ENCODE peak calls at places on chromosomes 1 and 21, in four cellular contexts. R, M, P and E are unnamed samples.

GRCh38 chr21:32048353-32048752 is 175.5 kb downstream of the HUNK start:
- DNase-seq in R (no peak), P (no peak), M (no peak), E (no peak)

GRCh38 chr1:244302889-244303609 is 148.7 kb downstream of the ADSS2 start:
- DNase-seq in M (no peak), R (peak; percentile 54), P (no peak), E (no peak)

GRCh38 chr1:69077633-69078032 is 490.1 kb upstream of the LRRC7 start:
- DNase-seq in P (no peak), M (no peak), R (no peak), E (no peak)

GRCh38 chr1:87833158-87833557 is 504.5 kb downstream of the LMO4 start:
- DNase-seq in M (no peak), R (peak; percentile 91), P (no peak), E (no peak)

GRCh38 chr1:68339505-68339904 is 107.2 kb upstream of the WLS start:
- DNase-seq in R (peak; percentile 63), M (no peak), P (no peak), E (no peak)

GRCh38 chr1:81703352-81703735 is 97.4 kb upstream of the ADGRL2 start:
- DNase-seq in M (no peak), P (no peak), R (peak; percentile 79), E (no peak)

GRCh38 chr1:99808391-99809115 is 41.6 kb upstream of the AGL start:
- DNase-seq in M (no peak), P (no peak), R (peak; percentile 96), E (peak; percentile 69)

GRCh38 chr1:29426701-29427279 is 190.5 kb downstream of the PTPRU start:
- DNase-seq in P (no peak), R (no peak), M (no peak), E (peak; percentile 40)

GRCh38 chr1:158248771-158249170 is 5.5 kb upstream of the CD1A start:
- DNase-seq in P (no peak), R (no peak), M (no peak), E (no peak)

GRCh38 chr1:169460193-169460833 is 25.4 kb downstream of the SLC19A2 start:
- DNase-seq in M (no peak), P (no peak), R (peak; percentile 28), E (no peak)

GRCh38 chr1:150974580-150975478 is at the start of gene CERS2:
- DNase-seq in R (peak; percentile 69), P (peak; percentile 73), M (peak; percentile 84), E (peak; percentile 91)

GRCh38 chr1:185170291-185170848 is 13.4 kb downstream of the SWT1 start:
- DNase-seq in P (peak; percentile 36), M (peak; percentile 18), R (peak; percentile 67), E (no peak)

GRCh38 chr21:40120944-40121575 is 253.8 kb downstream of the PCP4 start:
- DNase-seq in R (peak; percentile 1), M (no peak), P (no peak), E (no peak)

GRCh38 chr1:105137543-105138444 is 1388.1 kb downstream of the AMY1C start:
- DNase-seq in M (no peak), P (no peak), R (no peak), E (no peak)

GRCh38 chr1:154574715-154575114 is 7.1 kb downstream of the CHRNB2 start:
- DNase-seq in P (no peak), M (no peak), R (peak; percentile 49), E (peak; percentile 54)

GRCh38 chr1:157193702-157194391 is 55.7 kb upstream of the ETV3 start:
- DNase-seq in R (peak; percentile 42), P (peak; percentile 44), M (peak; percentile 85), E (no peak)

GRCh38 chr21:42684109-42684916 is 30.9 kb downstream of the PDE9A start:
- DNase-seq in M (no peak), P (no peak), R (no peak), E (peak; percentile 77)

GRCh38 chr1:42206164-42206563 is 41.6 kb upstream of the GUCA2A start:
- DNase-seq in P (no peak), M (no peak), R (no peak), E (no peak)

GRCh38 chr1:14855278-14855677 is 256.8 kb downstream of the KAZN start:
- DNase-seq in P (no peak), M (no peak), R (no peak), E (no peak)

GRCh38 chr1:98457212-98457611 is 204.3 kb upstream of the SNX7 start:
- DNase-seq in R (no peak), M (no peak), P (no peak), E (no peak)

GRCh38 chr1:19585507-19585906 is 58.6 kb upstream of the NBL1 start:
- DNase-seq in P (no peak), R (no peak), M (no peak), E (no peak)

GRCh38 chr1:217088521-217089221 is 365.4 kb upstream of the ESRRG start:
- DNase-seq in M (no peak), R (peak; percentile 67), P (no peak), E (no peak)

GRCh38 chr1:77680173-77680572 is 2.3 kb downstream of the ZZZ3 start:
- DNase-seq in M (no peak), P (no peak), R (no peak), E (no peak)

GRCh38 chr1:190633488-190633887 is 155.8 kb upstream of the BRINP3 start:
- DNase-seq in P (no peak), R (peak; percentile 1), M (no peak), E (no peak)

GRCh38 chr1:159005676-159006075 is 4.0 kb upstream of the IFI16 start:
- DNase-seq in M (no peak), R (no peak), P (peak; percentile 78), E (no peak)

GRCh38 chr1:170076199-170076598 is 1.7 kb upstream of the KIFAP3 start:
- DNase-seq in P (no peak), R (no peak), M (no peak), E (no peak)

GRCh38 chr1:231318015-231318355 is 19.7 kb downstream of the EXOC8 start:
- DNase-seq in R (no peak), P (no peak), M (no peak), E (no peak)

GRCh38 chr1:216723274-216723780 is at the start of gene ESRRG:
- DNase-seq in R (peak; percentile 17), M (peak; percentile 49), P (no peak), E (no peak)

GRCh38 chr1:16397095-16397494 is 30.1 kb downstream of the SZRD1 start:
- DNase-seq in P (no peak), R (no peak), M (no peak), E (no peak)

GRCh38 chr1:109171646-109172045 is 42.1 kb upstream of the SARS1 start:
- DNase-seq in M (no peak), R (no peak), P (no peak), E (no peak)

GRCh38 chr1:207815913-207816312 is 64.1 kb downstream of the CD46 start:
- DNase-seq in P (no peak), M (no peak), R (peak; percentile 67), E (no peak)

GRCh38 chr1:228366851-228367741 is 39.5 kb downstream of the TRIM11 start:
- DNase-seq in M (peak; percentile 9), P (no peak), R (no peak), E (peak; percentile 58)

GRCh38 chr1:75275107-75275506 is 140.9 kb downstream of the LHX8 start:
- DNase-seq in R (no peak), M (no peak), P (no peak), E (no peak)
- H3K27ac ChIP-seq in R (no peak overlapping the region), M (no peak overlapping the region), P (no peak overlapping the region), E (no peak overlapping the region)

DNA sequence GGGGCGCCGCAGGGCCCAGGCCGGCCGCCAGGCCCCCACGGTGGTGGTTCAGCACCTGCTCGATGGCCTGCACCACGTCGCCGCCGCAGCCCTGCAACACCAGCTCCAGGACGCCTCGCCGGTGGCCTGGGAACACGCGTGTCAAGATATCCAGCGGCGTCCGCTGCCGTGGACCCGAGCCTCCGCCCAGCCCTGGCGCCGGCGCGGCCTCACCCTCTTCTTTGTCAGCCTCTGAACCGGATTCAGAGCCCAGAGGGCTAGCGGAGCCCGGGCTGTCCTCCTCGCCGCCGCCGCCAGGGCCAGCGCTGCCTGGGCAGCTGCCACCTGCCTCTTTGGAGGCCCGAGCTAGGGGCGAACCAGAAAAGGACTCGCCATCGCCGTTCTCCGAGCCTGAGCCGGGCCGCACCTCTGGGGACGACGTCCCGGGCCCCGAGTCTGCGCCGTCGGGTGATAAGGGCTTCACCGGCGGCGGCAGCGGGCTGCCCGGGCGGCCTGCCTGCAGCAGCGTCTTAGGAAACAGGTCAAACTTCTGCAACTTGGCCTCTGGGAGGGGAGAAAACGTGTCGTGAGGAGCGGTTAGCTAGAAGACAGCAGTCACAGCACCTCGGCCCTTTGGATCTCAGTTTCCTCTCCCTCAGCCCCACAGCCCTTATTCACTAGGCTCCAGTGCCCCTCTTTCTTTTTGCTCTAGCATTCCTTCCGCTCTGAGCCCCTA is 3.9 kb downstream of the DMRTA2 start:
- DNase-seq in P (no peak), R (no peak), M (no peak), E (no peak)
- TF ChIP-seq CTCF in P (no peak), R (no peak), M (no peak), E (no peak)

GRCh38 chr1:230066466-230067404 is at the start of gene GALNT2:
- DNase-seq in P (peak; percentile 85), M (peak; percentile 92), R (peak; percentile 79), E (peak; percentile 93)

GRCh38 chr1:230068952-230069684 is 2.1 kb downstream of the GALNT2 start:
- DNase-seq in M (no peak), P (no peak), R (no peak), E (no peak)

GRCh38 chr1:230069813-230070212 is 2.8 kb downstream of the GALNT2 start:
- DNase-seq in M (no peak), R (no peak), P (no peak), E (peak; percentile 55)

GRCh38 chr1:230067441-230067870 is 418 bp downstream of the GALNT2 start:
- DNase-seq in M (peak; percentile 44), P (peak; percentile 24), R (no peak), E (peak; percentile 81)

DNA sequence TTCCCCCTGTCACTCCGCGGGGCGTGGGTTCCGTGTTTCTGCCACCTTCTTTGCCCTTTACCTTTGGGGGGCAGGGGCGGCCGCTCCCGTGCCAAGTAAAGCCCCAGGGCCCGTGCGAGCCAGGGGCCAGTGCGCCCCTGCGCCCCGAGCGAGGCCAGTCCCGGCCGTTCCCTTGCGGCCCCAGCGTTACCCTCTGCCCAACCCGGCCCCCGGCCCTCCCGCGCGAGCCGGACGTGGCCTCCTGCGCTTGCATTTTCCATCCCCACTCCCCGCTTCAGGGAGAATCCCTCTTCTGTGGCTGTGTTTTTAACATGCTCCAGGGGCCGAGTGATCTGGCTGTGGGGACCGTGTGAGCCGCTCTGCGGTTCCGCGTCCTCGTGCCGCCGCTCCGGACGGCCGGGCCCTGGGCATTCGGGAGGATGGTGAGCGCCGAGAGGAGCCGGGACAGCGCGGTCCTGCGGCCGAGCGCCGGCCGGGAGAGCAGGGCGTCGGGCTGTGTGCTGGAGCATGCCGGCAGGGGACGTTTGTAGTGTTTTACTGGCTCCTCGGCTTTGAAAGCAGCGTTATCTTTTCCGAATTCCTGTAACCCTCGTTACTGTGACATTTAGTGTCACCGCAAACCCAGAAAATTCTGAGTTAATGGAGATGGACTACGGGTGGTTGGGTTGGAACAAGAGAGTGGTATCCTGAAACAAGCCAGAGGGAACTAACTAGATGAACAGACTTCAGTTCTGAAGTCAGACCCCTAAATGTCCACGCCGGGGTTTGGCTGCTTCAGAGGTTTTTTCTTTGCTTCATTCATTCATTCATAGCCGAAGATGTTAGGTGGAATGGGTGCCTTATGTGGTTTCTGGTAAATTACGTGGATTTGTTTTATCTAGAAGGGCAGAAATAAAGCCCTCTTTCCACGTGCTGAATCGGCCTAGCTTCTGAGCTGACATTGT is 1.1 kb downstream of the GALNT2 start:
- DNase-seq in R (no peak), M (no peak), P (peak; percentile 22), E (no peak)
- TF ChIP-seq POLR2A in R (peak; percentile 66), M (no peak), P (no peak), E (no peak)

GRCh38 chr1:91104712-91105111 is 82.9 kb upstream of the ZNF644 start:
- DNase-seq in R (no peak), P (no peak), M (no peak), E (no peak)
- H3K27ac ChIP-seq in R (no peak overlapping the region), P (no peak overlapping the region), M (no peak overlapping the region), E (no peak overlapping the region)

GRCh38 chr1:13759072-13759471 is 59.1 kb downstream of the PRDM2 start:
- DNase-seq in R (no peak), M (peak; percentile 26), P (no peak), E (no peak)
- TF ChIP-seq CTCF in R (no peak), M (peak; percentile 42), P (no peak), E (no peak)